ENCODE peak calls at places on chromosomes 16 and 17, in nine cellular contexts. U is upper lobe of right lung, O is ovary, H is cardiac muscle cell, A is neural progenitor cell, M is tibial nerve, T is mesendoderm, X is heart left ventricle, Q is heart right ventricle. E is an unnamed sample.

GRCh38 chr17:79027925-79028491 is 4.0 kb downstream of the C1QTNF1 start:
- DNase-seq in U (peak; percentile 54), O (no peak), H (no peak), A (no peak), M (no peak), T (no peak), X (peak; percentile 61), Q (no peak), E (peak; percentile 74)

GRCh38 chr17:60410001-60410400 is 12.3 kb upstream of the CHCT1 start:
- DNase-seq in U (no peak), O (no peak), H (no peak), A (no peak), M (no peak), T (no peak), X (no peak), Q (no peak), E (no peak)

GRCh38 chr17:27525836-27526235 is 69.6 kb downstream of the KSR1 start:
- DNase-seq in U (no peak), O (no peak), H (no peak), A (no peak), M (no peak), T (no peak), X (no peak), Q (no peak), E (no peak)

GRCh38 chr17:48002208-48002919 is 31.5 kb downstream of the CDK5RAP3 start:
- DNase-seq in U (no peak), O (no peak), H (no peak), A (peak; percentile 48), M (no peak), T (peak; percentile 32), X (no peak), Q (no peak), E (peak; percentile 77)

GRCh38 chr17:77566566-77566965 is 391.9 kb upstream of the TNRC6C start:
- DNase-seq in U (peak; percentile 46), O (no peak), H (no peak), A (no peak), M (no peak), T (no peak), X (no peak), Q (no peak), E (no peak)

GRCh38 chr17:16969931-16970906 is 1.7 kb downstream of the TNFRSF13B start:
- DNase-seq in U (no peak), O (no peak), H (no peak), A (no peak), M (no peak), T (no peak), X (no peak), Q (no peak), E (no peak)

GRCh38 chr17:66829386-66829864 is 5.5 kb upstream of the CACNG5 start:
- DNase-seq in U (no peak), O (peak; percentile 60), H (peak; percentile 89), A (peak; percentile 87), M (peak; percentile 22), T (peak; percentile 87), X (no peak), Q (peak; percentile 35), E (peak; percentile 75)

GRCh38 chr17:73989671-73990070 is 213.8 kb upstream of the RPL38 start:
- DNase-seq in U (no peak), O (no peak), H (peak; percentile 38), A (no peak), M (no peak), T (no peak), X (no peak), Q (no peak), E (no peak)

GRCh38 chr17:55635253-55635766 is 87.4 kb downstream of the TMEM100 start:
- DNase-seq in U (no peak), O (no peak), H (no peak), A (no peak), M (no peak), T (no peak), X (no peak), Q (peak; percentile 14), E (no peak)

GRCh38 chr16:77277571-77277970 is 78.4 kb downstream of the SYCE1L start:
- DNase-seq in U (no peak), O (no peak), H (no peak), A (no peak), M (no peak), T (no peak), X (no peak), Q (no peak), E (no peak)

GRCh38 chr17:30477758-30478115 is 529 bp downstream of the GOSR1 start:
- DNase-seq in U (no peak), O (no peak), H (no peak), A (no peak), M (no peak), T (peak; percentile 51), X (no peak), Q (no peak), E (no peak)

GRCh38 chr17:3012926-3013581 is 50.4 kb downstream of the OR1D5 start:
- DNase-seq in U (peak; percentile 73), O (peak; percentile 69), H (peak; percentile 77), A (peak; percentile 80), M (peak; percentile 58), T (peak; percentile 83), X (peak; percentile 72), Q (peak; percentile 64), E (peak; percentile 36)

GRCh38 chr17:81635431-81635830 is 1.5 kb downstream of the NPLOC4 start:
- DNase-seq in U (no peak), O (no peak), H (no peak), A (no peak), M (no peak), T (no peak), X (no peak), Q (no peak), E (no peak)
- H3K36me3 ChIP-seq in U (peaks cover under 1% of the 10 kb centered on the region), O (no peaks in the 10 kb centered on the region), H (peaks cover 3% of the 10 kb centered on the region), A (no peaks in the 10 kb centered on the region), M (peaks cover 5% of the 10 kb centered on the region), T (no peaks in the 10 kb centered on the region), X (peaks cover 3% of the 10 kb centered on the region), Q (no peaks in the 10 kb centered on the region), E (peaks cover 16% of the 10 kb centered on the region)

GRCh38 chr16:57803413-57803990 is 1.2 kb upstream of the KIFC3 start:
- DNase-seq in U (no peak), O (no peak), H (peak; percentile 77), A (no peak), M (no peak), T (peak; percentile 83), X (peak; percentile 80), Q (peak; percentile 75), E (no peak)
- H3K4me1 ChIP-seq in U (peaks cover 65% of the 10 kb centered on the region), O (peaks cover 11% of the 10 kb centered on the region), H (peaks cover 36% of the 10 kb centered on the region), A (peaks cover 18% of the 10 kb centered on the region), M (no peaks in the 10 kb centered on the region), T (peaks cover 37% of the 10 kb centered on the region), X (peaks cover 39% of the 10 kb centered on the region), Q (peaks cover 62% of the 10 kb centered on the region), E (peaks cover 51% of the 10 kb centered on the region)

DNA sequence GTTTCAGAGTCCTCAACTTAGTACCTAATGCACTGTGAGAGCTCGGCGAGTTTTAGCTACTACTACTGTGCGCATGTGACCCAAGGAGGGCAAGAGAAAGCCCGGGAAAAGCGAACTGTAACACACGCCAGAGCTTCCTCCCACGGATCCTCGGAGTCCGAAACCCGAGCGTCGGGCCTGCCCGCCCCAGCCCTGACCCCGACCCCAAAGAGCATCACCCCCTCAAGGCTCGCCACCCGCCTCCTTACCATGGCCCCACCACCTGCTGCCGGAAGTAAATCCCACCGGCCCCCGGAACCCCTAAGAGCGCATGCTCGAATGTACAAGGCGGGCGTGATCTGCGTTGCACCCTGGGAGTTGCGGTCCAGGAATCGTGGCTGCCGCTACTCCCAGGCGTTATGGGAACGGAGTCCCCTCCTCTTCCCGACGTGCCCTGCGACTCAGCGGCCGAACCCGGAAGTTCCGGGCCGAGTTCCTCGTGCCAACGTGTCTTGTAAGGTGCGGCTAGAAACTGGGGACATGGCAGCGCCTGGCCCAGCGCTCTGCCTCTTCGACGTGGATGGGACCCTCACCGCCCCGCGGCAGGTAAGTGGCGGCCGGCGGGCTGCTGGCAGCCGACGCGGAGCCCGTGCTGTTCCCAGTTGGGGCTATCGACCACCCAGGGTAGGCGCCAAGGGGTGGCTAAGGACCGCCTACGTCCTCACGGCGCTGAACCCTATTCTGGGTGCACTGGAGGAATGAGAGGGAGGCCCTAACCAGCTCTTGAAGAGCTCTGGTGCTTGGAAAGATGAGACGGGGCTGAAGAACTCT is at the start of the genes PMM2 and TMEM186:
- DNase-seq in U (peak; percentile 98), O (peak; percentile 94), H (peak; percentile 98), A (peak; percentile 97), M (peak; percentile 94), T (peak; percentile 98), X (peak; percentile 97), Q (peak; percentile 96), E (peak; percentile 95)
- H3K27ac ChIP-seq in U (peak within 1 kb of the TSS; percentile 88), O (no peak within 1 kb of the TSS), H (peak within 1 kb of the TSS; percentile 52), A (no peak within 1 kb of the TSS), M (peak within 1 kb of the TSS; percentile 85), T (no peak within 1 kb of the TSS), X (peak within 1 kb of the TSS; percentile 86), Q (peak within 1 kb of the TSS; percentile 86), E (peak within 1 kb of the TSS; percentile 64)

DNA sequence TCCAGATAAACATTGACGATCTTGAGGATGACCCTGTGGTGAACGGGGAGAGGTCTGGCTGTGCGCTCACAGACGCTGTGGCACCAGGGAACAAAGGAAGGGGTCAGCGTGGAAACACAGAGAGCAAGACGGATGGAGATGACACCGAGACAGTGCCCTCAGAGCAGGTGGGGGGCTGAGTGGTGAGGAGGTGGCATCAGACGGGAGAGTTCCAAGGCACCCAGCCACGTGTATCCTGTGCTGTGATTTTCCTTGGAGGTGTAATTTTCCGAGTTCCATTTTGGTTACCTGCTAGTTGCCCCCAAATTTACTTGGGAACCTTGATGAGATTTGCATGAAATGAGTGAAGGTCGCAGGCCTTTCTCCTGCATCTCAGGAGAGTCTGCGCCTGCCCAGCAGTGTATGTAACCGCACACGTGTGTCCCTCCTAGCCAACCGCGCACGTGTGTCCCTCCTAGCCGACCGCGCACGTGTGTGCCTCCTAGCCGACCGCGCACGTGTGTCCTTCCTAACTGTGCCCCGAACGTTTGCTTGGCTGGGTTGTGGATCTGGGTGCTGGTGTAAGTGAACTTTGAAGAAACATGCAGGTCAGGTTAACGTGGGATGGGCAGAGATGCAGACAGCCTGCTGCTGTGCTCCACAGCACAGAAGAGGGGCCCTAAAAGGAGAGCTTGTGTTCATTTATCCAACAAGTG is 10.1 kb downstream of the TCF25 start:
- DNase-seq in U (no peak), O (no peak), H (no peak), A (no peak), M (no peak), T (no peak), X (no peak), Q (no peak), E (no peak)
- H3K36me3 ChIP-seq in U (peaks cover 90% of the 10 kb centered on the region), O (no peaks in the 10 kb centered on the region), H (peaks cover 55% of the 10 kb centered on the region), A (no peaks in the 10 kb centered on the region), M (peaks cover 96% of the 10 kb centered on the region), T (peaks cover 11% of the 10 kb centered on the region), X (peaks cover 92% of the 10 kb centered on the region), Q (peaks cover 64% of the 10 kb centered on the region), E (peaks cover 32% of the 10 kb centered on the region)

GRCh38 chr17:68197091-68197996 is 50.5 kb upstream of the AMZ2 start:
- DNase-seq in U (no peak), O (no peak), H (no peak), A (peak; percentile 74), M (no peak), T (peak; percentile 57), X (no peak), Q (no peak), E (peak; percentile 55)

GRCh38 chr17:68197997-68198930 is 49.6 kb upstream of the AMZ2 start:
- DNase-seq in U (peak; percentile 64), O (no peak), H (no peak), A (peak; percentile 16), M (no peak), T (peak; percentile 47), X (no peak), Q (no peak), E (no peak)

GRCh38 chr17:68198931-68199836 is 48.7 kb upstream of the AMZ2 start:
- DNase-seq in U (no peak), O (peak; percentile 27), H (peak; percentile 23), A (peak; percentile 53), M (no peak), T (peak; percentile 42), X (no peak), Q (no peak), E (no peak)

GRCh38 chr17:68196394-68197090 is 51.3 kb upstream of the AMZ2 start:
- DNase-seq in U (no peak), O (peak; percentile 24), H (peak; percentile 21), A (peak; percentile 33), M (no peak), T (peak; percentile 14), X (no peak), Q (no peak), E (peak; percentile 26)

GRCh38 chr17:68195667-68196393 is 52.0 kb upstream of the AMZ2 start:
- DNase-seq in U (no peak), O (peak; percentile 38), H (peak; percentile 48), A (peak; percentile 52), M (no peak), T (peak; percentile 59), X (peak; percentile 68), Q (no peak), E (no peak)
- H3K4me1 ChIP-seq in U (peaks cover 41% of the 10 kb centered on the region), O (peaks cover 20% of the 10 kb centered on the region), H (peaks cover 15% of the 10 kb centered on the region), A (peaks cover 9% of the 10 kb centered on the region), M (no peaks in the 10 kb centered on the region), T (no peaks in the 10 kb centered on the region), X (peaks cover 39% of the 10 kb centered on the region), Q (peaks cover 50% of the 10 kb centered on the region), E (peaks cover 6% of the 10 kb centered on the region)

E was measured in SJCRH30.